ENCODE peak calls at places on chromosomes 13 and 19, in five cellular contexts. E, L, I, F and Y are unnamed samples. For H3K4me1 and H3K36me3, the result is how much of the 10 kb centered on the place peaks cover.

GRCh38 chr19:12064266-12065099 is at the start of gene ZNF844:
- DNase-seq in E (peak), L (peak), I (peak), F (peak), Y (no peak)

GRCh38 chr19:3366761-3367571 is 583 bp downstream of the NFIC start:
- DNase-seq in E (no peak), L (peak), I (no peak), F (peak), Y (no peak)

GRCh38 chr13:67390462-67391093 is 160.4 kb upstream of the PCDH9 start:
- DNase-seq in E (no peak), L (no peak), I (no peak), F (no peak), Y (no peak)

GRCh38 chr13:33657274-33657673 is 160.7 kb upstream of the RFC3 start:
- DNase-seq in E (no peak), L (no peak), I (no peak), F (no peak), Y (no peak)

GRCh38 chr19:17020823-17021222 is 5.8 kb downstream of the CPAMD8 start:
- DNase-seq in E (no peak), L (no peak), I (no peak), F (no peak), Y (no peak)

GRCh38 chr19:41910992-41911888 is 17.0 kb downstream of the ERFL start:
- DNase-seq in E (no peak), L (no peak), I (no peak), F (no peak), Y (no peak)

GRCh38 chr13:51453308-51453958 is 597 bp upstream of the INTS6 start:
- DNase-seq in E (peak), L (peak), I (peak), F (no peak), Y (peak)

GRCh38 chr13:108215428-108215827 is at the start of gene LIG4:
- DNase-seq in E (peak), L (peak), I (peak), F (peak), Y (peak)

GRCh38 chr13:112058941-112059340 is 8.0 kb upstream of the SOX1 start:
- DNase-seq in E (no peak), L (no peak), I (no peak), F (no peak), Y (no peak)

GRCh38 chr19:42207767-42208259 is 9.7 kb downstream of the DEDD2 start:
- DNase-seq in E (no peak), L (no peak), I (no peak), F (no peak), Y (no peak)

GRCh38 chr19:1482361-1483066 is 3.5 kb upstream of the C19orf25 start:
- DNase-seq in E (no peak), L (no peak), I (no peak), F (no peak), Y (no peak)

GRCh38 chr19:28990522-28990921 is 222.4 kb downstream of the UQCRFS1 start:
- DNase-seq in E (no peak), L (no peak), I (no peak), F (no peak), Y (no peak)

GRCh38 chr13:51643114-51643881 is 59.0 kb downstream of the WDFY2 start:
- DNase-seq in E (no peak), L (no peak), I (no peak), F (no peak), Y (no peak)

GRCh38 chr19:51137812-51138425 is 4.2 kb upstream of the SIGLEC7 start:
- DNase-seq in E (no peak), L (no peak), I (no peak), F (no peak), Y (no peak)

GRCh38 chr19:46610413-46610775 is 9.3 kb downstream of the CALM3 start:
- DNase-seq in E (peak), L (no peak), I (no peak), F (no peak), Y (no peak)

GRCh38 chr19:36225219-36225892 is 10.4 kb downstream of the ZNF146 start:
- DNase-seq in E (no peak), L (no peak), I (no peak), F (no peak), Y (no peak)

GRCh38 chr13:49376121-49376520 is 67.7 kb downstream of the CAB39L start:
- DNase-seq in E (no peak), L (no peak), I (no peak), F (no peak), Y (no peak)

GRCh38 chr19:34181111-34181864 is 9.0 kb downstream of the LSM14A start:
- DNase-seq in E (no peak), L (no peak), I (no peak), F (no peak), Y (no peak)

GRCh38 chr19:39125554-39126311 is at the start of gene PAK4:
- DNase-seq in E (peak), L (peak), I (peak), F (peak), Y (peak)

GRCh38 chr19:19633711-19634515 is 5.9 kb upstream of the LPAR2 start:
- DNase-seq in E (no peak), L (no peak), I (no peak), F (no peak), Y (no peak)

GRCh38 chr13:96958286-96958891 is 35.9 kb downstream of the OXGR1 start:
- DNase-seq in E (no peak), L (peak), I (peak), F (peak), Y (peak)

GRCh38 chr19:47107201-47107952 is 6.2 kb downstream of the ZC3H4 start:
- DNase-seq in E (no peak), L (no peak), I (peak), F (no peak), Y (no peak)

GRCh38 chr19:32522967-32523366 is 58.0 kb upstream of the PDCD5 start:
- DNase-seq in E (no peak), L (no peak), I (no peak), F (no peak), Y (no peak)

GRCh38 chr13:97329331-97329730 is 104.6 kb upstream of the RAP2A start:
- DNase-seq in E (no peak), L (no peak), I (no peak), F (no peak), Y (no peak)

GRCh38 chr13:99228737-99229691 is 28.4 kb downstream of the UBAC2 start:
- DNase-seq in E (no peak), L (no peak), I (peak), F (no peak), Y (no peak)

GRCh38 chr13:99230991-99231390 is 27.2 kb downstream of the GPR18 start:
- DNase-seq in E (no peak), L (no peak), I (no peak), F (no peak), Y (no peak)

GRCh38 chr13:99227331-99227900 is 26.8 kb downstream of the UBAC2 start:
- DNase-seq in E (no peak), L (no peak), I (no peak), F (no peak), Y (no peak)

GRCh38 chr13:99226493-99226892 is 25.8 kb downstream of the UBAC2 start:
- DNase-seq in E (no peak), L (no peak), I (no peak), F (no peak), Y (no peak)

DNA sequence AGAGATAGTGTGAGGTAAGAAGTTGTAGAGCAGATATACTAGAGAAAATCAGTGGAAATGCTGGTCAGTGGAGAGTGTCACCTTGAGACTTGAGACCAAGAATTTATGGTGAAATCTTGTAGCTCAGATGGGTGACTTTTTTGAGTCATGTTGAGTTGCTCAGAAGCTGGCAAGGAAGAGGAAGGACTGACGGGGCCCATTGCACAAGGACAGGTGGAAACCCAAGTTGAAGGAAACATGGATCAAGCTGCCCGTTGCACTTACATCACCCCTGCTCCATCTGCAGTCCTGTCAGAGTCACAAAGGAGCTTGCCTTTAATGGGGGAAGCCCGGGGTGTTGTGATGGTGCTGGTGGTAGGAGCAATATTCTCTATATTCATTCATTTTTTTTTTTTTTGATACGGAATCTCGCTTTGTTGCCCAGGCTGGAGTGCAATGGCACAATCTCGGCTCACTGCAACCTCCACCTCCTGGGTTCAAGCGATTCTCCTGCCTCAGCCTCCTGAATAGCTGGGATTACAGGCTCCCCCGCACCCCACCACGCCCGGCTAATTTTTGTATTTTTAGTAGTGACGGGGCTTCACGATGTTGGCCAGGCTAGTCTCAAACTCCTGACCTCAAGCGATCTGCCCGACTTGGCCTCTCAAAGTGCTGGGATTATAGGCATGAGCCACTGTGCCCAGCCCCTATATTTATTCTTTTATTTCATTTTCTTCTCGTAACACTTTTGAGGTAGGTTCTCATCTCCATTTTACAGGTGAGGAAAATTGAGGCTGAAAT is 27.4 kb downstream of the UBAC2 start:
- DNase-seq in E (no peak), L (no peak), I (no peak), F (no peak), Y (no peak)
- H3K4me1 ChIP-seq in E (under half), L (under half), I (under half), F (under half), Y (under half)

DNA sequence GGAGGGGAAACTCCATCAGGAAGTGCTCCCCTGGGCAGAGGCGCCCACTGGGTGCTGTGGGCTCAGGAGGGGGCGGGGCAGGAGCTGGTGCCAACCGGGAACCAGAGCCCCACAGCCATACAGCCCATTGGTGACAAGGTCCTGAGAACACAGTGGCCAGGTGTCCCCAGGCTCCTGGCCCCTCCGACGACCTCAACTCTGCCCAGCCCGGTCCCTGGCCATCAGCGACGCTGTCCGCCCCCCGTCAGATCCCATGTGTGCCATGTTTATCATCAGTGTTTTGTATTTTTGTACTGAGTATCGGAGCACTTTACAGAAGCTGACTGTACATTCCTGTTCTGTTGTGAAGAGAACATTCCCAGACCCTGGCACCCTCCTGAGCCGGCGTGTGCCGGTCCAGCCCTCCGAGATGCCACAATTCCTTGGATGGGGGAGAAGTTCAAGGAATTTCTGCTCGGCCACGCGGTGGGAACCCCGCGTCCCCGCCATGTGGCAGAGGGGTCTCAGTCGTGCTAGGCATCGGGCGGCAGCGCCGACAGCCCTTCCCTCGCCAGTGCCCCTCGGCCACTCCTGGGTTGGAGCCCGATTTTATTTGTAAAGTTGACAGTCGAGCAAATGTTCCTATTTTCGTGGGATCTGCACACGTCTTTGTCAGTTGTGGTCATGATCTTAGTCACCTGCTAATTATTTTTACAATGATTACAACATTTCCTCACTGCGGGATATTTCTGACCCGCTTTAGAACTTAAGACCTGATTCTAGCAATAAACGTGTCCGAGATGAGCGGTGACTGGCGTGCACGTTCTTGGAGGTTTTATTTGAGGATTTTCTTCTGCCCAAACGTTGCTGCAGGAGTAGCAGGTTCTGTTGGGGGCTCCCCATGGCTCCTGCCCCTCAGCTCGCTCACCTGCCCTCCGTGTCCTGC is 16.9 kb downstream of the PEX11G start:
- DNase-seq in E (no peak), L (no peak), I (no peak), F (no peak), Y (no peak)
- H3K36me3 ChIP-seq in E (under half), L (under half), I (under half), F (under half), Y (under half)

GRCh38 chr13:21637296-21637695 is 33.3 kb upstream of the MICU2 start:
- DNase-seq in E (no peak), L (no peak), I (peak), F (no peak), Y (peak)

DNA sequence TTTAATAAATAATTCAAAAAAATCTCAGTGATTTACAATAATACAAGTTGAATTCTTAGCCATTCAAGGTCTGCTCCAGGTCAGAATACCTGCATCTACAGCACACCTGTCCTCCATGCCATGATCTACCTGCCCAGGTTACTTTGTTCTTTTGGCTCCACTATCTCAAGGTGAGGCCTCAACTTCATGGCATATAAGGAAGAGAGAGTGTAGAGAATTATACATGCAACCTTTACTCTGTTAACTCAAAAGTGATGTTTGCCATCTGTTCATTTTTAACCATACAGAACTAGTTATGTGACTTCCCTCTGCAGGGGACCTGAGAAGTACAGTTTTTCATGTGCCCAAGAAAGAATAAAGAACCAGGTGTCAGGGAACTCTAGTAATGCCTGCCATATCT is 28.2 kb upstream of the MICU2 start:
- DNase-seq in E (no peak), L (no peak), I (no peak), F (no peak), Y (no peak)
- H3K4me3 ChIP-seq in E (no peak), L (no peak), I (no peak), F (no peak), Y (no peak)

DNA sequence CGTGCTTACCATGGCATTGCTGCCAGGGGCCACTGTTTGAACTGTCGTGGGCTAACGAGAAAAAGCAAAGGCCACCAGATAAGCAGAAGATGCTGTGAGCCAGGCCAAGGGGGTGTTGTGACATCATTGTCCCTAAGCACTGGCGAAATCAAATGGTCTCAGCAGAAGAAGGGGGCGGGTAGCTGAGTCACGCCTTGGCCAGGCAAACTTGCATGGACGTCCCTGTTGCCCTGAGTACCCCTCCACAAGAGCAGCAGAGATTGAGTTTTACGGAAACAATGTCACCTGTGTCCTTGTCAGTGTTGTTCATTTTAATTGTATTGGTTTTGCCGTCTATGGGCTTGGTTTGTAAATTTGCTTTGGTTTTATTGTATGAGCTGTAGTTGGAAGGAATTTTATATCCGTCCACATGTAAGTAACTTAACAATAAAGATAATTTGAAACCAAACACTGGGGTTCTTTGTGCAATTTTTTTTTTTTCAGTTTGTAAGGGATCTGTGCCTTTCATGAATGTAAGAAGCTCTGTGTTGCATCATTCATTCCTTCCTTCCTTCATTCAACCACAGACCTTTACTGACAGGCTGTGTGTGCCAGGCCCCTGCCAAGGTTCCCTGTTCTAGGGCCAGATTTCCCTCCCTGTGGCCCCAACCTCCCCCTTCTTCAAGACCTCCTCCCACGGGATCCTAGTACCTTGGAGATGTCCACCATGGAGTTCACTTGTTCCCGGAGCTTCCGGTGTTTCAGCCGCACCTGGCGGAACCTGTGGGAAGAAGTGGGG is 12.3 kb downstream of the KCNN4 start:
- DNase-seq in E (no peak), L (no peak), I (no peak), F (no peak), Y (no peak)
- H3K4me1 ChIP-seq in E (under half), L (under half), I (under half), F (under half), Y (under half)

GRCh38 chr13:114256547-114256946 is 21.9 kb downstream of the CDC16 start:
- DNase-seq in E (no peak), L (no peak), I (no peak), F (no peak), Y (no peak)
- H3K36me3 ChIP-seq in E (under half), L (under half), I (under half), F (half or more), Y (half or more)

GRCh38 chr19:40688294-40688693 is 2.2 kb downstream of the NUMBL start:
- DNase-seq in E (no peak), L (no peak), I (no peak), F (no peak), Y (no peak)

GRCh38 chr19:40687525-40688016 is 2.9 kb downstream of the NUMBL start:
- DNase-seq in E (peak), L (no peak), I (peak), F (no peak), Y (no peak)

GRCh38 chr19:40685016-40685526 is 5.4 kb downstream of the NUMBL start:
- DNase-seq in E (no peak), L (no peak), I (no peak), F (no peak), Y (no peak)

GRCh38 chr19:40685563-40685962 is 4.9 kb downstream of the NUMBL start:
- DNase-seq in E (no peak), L (no peak), I (peak), F (no peak), Y (no peak)

DNA sequence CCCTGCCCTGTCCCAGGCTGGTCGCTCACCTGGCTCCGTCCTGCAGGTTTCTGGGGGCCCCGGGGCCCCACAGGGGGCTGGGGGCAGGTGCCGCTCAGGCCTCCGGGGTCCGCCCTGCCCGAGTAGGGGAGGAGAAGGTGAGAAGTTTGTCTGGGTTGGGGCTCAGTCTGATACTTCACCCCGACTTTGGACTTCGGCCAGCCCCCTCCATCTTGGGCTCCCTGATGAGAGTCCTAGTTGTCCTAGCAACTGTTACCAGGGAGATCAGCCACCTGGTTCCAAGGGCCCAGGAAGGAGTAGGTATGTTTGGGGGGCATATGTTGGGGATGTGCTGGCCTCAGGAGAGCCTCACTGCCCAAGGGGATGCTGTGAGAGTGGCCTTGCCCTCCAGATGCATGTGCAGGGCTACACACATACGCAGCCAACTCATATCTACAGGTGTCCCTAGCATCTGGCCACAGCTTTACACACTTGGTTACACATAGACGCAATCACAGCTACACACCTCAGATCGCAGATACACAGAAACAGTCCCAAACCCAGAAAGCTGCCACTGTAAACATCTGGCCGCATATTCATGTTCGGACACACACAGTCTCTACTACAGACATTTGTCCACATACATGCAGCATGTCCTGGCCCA is 3.4 kb downstream of the NUMBL start:
- DNase-seq in E (no peak), L (no peak), I (no peak), F (no peak), Y (no peak)
- H3K4me3 ChIP-seq in E (no peak), L (no peak), I (no peak), F (no peak), Y (no peak)

DNA sequence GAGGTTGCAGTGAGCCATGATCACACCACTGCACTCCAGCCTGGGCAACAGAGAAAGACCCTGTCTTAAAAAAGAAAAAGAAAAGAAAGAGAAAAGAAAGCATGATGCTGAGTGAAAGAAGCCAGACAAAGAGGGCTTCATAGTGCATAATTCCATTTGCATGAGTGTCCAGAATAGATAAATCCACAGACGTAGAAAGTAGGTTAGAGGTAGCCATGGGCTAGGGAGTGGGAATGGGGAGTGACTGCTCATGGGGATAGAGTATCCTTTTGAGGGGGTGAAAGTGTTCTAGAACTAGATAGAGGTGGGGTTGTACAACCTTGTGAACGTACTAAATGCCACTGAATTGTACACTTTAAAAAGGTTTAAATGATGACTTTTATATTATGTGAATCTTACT is 7.6 kb upstream of the OR1I1 start:
- DNase-seq in E (no peak), L (no peak), I (no peak), F (no peak), Y (no peak)
- H3K4me1 ChIP-seq in E (under half), L (under half), I (under half), F (under half), Y (under half)